ENCODE peak calls at places on chromosomes 2 and 18, in nine cellular contexts. One of them, this sample, is unnamed.

GRCh38 chr2:110865188-110865587 is 132.8 kb downstream of the ACOXL start:
- DNase-seq in fibroblast of pulmonary artery: no peak
- DNase-seq in neural progenitor cell: no peak
- DNase-seq in tibial artery: no peak
- DNase-seq in GM06990: peak
- DNase-seq in GM12865: peak
- DNase-seq in osteocyte: peak
- DNase-seq in WERI-Rb-1: no peak
- DNase-seq in choroid plexus epithelial cell: peak
- DNase-seq in this sample: no peak

GRCh38 chr2:203949228-203949627 is 12.7 kb downstream of the ICOS start:
- DNase-seq in neural progenitor cell: no peak
- DNase-seq in osteocyte: no peak
- DNase-seq in GM06990: no peak
- DNase-seq in tibial artery: no peak
- DNase-seq in choroid plexus epithelial cell: peak
- DNase-seq in fibroblast of pulmonary artery: peak
- DNase-seq in GM12865: no peak
- DNase-seq in WERI-Rb-1: no peak
- DNase-seq in this sample: no peak

GRCh38 chr18:70322928-70323327 is 34.1 kb downstream of the SOCS6 start:
- DNase-seq in WERI-Rb-1: no peak
- DNase-seq in neural progenitor cell: peak
- DNase-seq in GM06990: no peak
- DNase-seq in fibroblast of pulmonary artery: peak
- DNase-seq in tibial artery: no peak
- DNase-seq in osteocyte: no peak
- DNase-seq in GM12865: no peak
- DNase-seq in choroid plexus epithelial cell: peak
- DNase-seq in this sample: no peak

GRCh38 chr18:76274470-76275289 is 220.4 kb downstream of the ZNF516 start:
- DNase-seq in choroid plexus epithelial cell: no peak
- DNase-seq in fibroblast of pulmonary artery: no peak
- DNase-seq in neural progenitor cell: peak
- DNase-seq in tibial artery: no peak
- DNase-seq in GM06990: peak
- DNase-seq in WERI-Rb-1: peak
- DNase-seq in GM12865: peak
- DNase-seq in osteocyte: no peak
- DNase-seq in this sample: no peak

GRCh38 chr18:29034113-29034856 is 857.4 kb upstream of the CDH2 start:
- DNase-seq in tibial artery: no peak
- DNase-seq in choroid plexus epithelial cell: peak
- DNase-seq in osteocyte: no peak
- DNase-seq in GM12865: no peak
- DNase-seq in WERI-Rb-1: no peak
- DNase-seq in GM06990: no peak
- DNase-seq in fibroblast of pulmonary artery: peak
- DNase-seq in neural progenitor cell: no peak
- DNase-seq in this sample: no peak

GRCh38 chr18:42183746-42184145 is 228.7 kb downstream of the PIK3C3 start:
- DNase-seq in WERI-Rb-1: peak
- DNase-seq in osteocyte: no peak
- DNase-seq in tibial artery: no peak
- DNase-seq in GM06990: no peak
- DNase-seq in neural progenitor cell: no peak
- DNase-seq in choroid plexus epithelial cell: peak
- DNase-seq in GM12865: no peak
- DNase-seq in fibroblast of pulmonary artery: peak
- DNase-seq in this sample: no peak

GRCh38 chr18:56711706-56712445 is 60.7 kb downstream of the WDR7 start:
- DNase-seq in fibroblast of pulmonary artery: no peak
- DNase-seq in GM06990: no peak
- DNase-seq in WERI-Rb-1: no peak
- DNase-seq in GM12865: no peak
- DNase-seq in tibial artery: no peak
- DNase-seq in osteocyte: no peak
- DNase-seq in choroid plexus epithelial cell: no peak
- DNase-seq in neural progenitor cell: no peak
- DNase-seq in this sample: no peak

GRCh38 chr2:236965021-236965840 is 120.5 kb upstream of the COPS8 start:
- DNase-seq in WERI-Rb-1: no peak
- DNase-seq in GM12865: no peak
- DNase-seq in GM06990: no peak
- DNase-seq in fibroblast of pulmonary artery: no peak
- DNase-seq in neural progenitor cell: no peak
- DNase-seq in osteocyte: no peak
- DNase-seq in tibial artery: no peak
- DNase-seq in choroid plexus epithelial cell: no peak
- DNase-seq in this sample: no peak

GRCh38 chr2:26470601-26471260 is 7.2 kb downstream of the OTOF start:
- DNase-seq in GM06990: no peak
- DNase-seq in fibroblast of pulmonary artery: no peak
- DNase-seq in WERI-Rb-1: no peak
- DNase-seq in choroid plexus epithelial cell: no peak
- DNase-seq in neural progenitor cell: no peak
- DNase-seq in osteocyte: no peak
- DNase-seq in tibial artery: no peak
- DNase-seq in GM12865: no peak
- DNase-seq in this sample: no peak

GRCh38 chr2:26471278-26471677 is 6.6 kb downstream of the OTOF start:
- DNase-seq in choroid plexus epithelial cell: no peak
- DNase-seq in tibial artery: no peak
- DNase-seq in osteocyte: no peak
- DNase-seq in fibroblast of pulmonary artery: no peak
- DNase-seq in GM12865: no peak
- DNase-seq in neural progenitor cell: peak
- DNase-seq in WERI-Rb-1: peak
- DNase-seq in GM06990: no peak
- DNase-seq in this sample: no peak

GRCh38 chr2:26469955-26470354 is 8.0 kb downstream of the OTOF start:
- DNase-seq in GM12865: no peak
- DNase-seq in choroid plexus epithelial cell: no peak
- DNase-seq in neural progenitor cell: no peak
- DNase-seq in WERI-Rb-1: no peak
- DNase-seq in GM06990: no peak
- DNase-seq in fibroblast of pulmonary artery: no peak
- DNase-seq in osteocyte: no peak
- DNase-seq in tibial artery: no peak
- DNase-seq in this sample: no peak

GRCh38 chr2:26466662-26467310 is 11.1 kb downstream of the OTOF start:
- DNase-seq in fibroblast of pulmonary artery: no peak
- DNase-seq in WERI-Rb-1: no peak
- DNase-seq in osteocyte: no peak
- DNase-seq in choroid plexus epithelial cell: no peak
- DNase-seq in GM06990: no peak
- DNase-seq in tibial artery: no peak
- DNase-seq in neural progenitor cell: no peak
- DNase-seq in GM12865: no peak
- DNase-seq in this sample: no peak

DNA sequence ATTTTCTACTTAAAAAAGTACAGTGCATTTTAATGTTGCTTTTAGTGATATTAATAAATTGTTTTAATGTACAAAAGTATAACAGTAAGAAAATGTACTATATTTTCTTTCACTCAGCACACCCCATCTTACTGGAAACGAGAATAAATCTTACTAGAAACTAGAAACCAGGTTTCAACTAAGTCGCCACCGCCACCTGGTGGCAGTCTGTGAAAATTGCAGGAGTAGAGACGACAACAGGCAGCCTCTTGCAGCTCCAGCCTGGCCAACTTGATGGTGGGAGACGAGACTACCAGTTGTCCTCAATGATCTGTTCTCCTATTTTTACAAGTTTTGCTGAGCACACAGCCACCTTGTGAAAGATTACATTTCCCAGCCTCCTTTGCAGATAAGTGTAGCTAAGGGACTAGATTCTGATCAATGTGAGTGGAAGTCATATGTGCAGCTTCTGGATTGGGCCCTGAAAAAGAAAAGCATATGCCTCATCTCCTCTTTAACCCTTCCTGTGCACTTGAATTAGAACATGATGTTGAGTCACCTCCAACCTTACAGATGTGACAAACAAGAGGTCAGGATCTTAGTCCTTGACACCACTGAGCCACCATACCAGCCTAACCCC is 8.7 kb downstream of the OTOF start:
- DNase-seq in fibroblast of pulmonary artery: peak
- DNase-seq in WERI-Rb-1: peak
- DNase-seq in osteocyte: no peak
- DNase-seq in GM12865: peak
- DNase-seq in GM06990: no peak
- DNase-seq in tibial artery: no peak
- DNase-seq in choroid plexus epithelial cell: peak
- DNase-seq in neural progenitor cell: peak
- DNase-seq in this sample: no peak
- TF ChIP-seq CTCF in fibroblast of pulmonary artery: peak
- TF ChIP-seq CTCF in WERI-Rb-1: peak
- TF ChIP-seq CTCF in osteocyte: peak
- TF ChIP-seq CTCF in GM12865: peak
- TF ChIP-seq CTCF in GM06990: peak
- TF ChIP-seq CTCF in tibial artery: peak
- TF ChIP-seq CTCF in choroid plexus epithelial cell: peak
- TF ChIP-seq CTCF in neural progenitor cell: peak
- TF ChIP-seq CTCF in this sample: no peak

DNA sequence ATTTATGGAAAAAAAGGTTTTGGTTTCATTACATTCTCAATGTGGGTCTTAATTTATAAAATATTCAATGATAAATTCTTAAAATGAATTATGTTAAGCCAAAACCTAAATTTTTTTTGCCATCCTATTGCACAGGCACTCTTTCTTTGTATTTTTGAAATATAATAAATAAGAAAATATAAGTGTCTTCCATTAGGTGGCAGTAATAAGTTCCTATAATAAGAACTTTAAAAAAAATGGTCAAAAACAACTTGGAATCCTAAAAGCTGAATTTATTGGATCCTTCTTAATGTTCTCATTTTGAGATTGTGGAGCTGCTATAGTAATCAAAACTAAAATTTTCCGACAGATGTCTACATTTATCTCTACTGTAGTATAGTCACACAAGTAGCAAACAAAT is 5.7 kb downstream of the CALCRL start:
- DNase-seq in WERI-Rb-1: no peak
- DNase-seq in neural progenitor cell: no peak
- DNase-seq in osteocyte: no peak
- DNase-seq in GM12865: no peak
- DNase-seq in fibroblast of pulmonary artery: no peak
- DNase-seq in tibial artery: no peak
- DNase-seq in GM06990: no peak
- DNase-seq in choroid plexus epithelial cell: no peak
- DNase-seq in this sample: no peak
- TF ChIP-seq CTCF in WERI-Rb-1: no peak
- TF ChIP-seq CTCF in neural progenitor cell: peak
- TF ChIP-seq CTCF in osteocyte: peak
- TF ChIP-seq CTCF in GM12865: no peak
- TF ChIP-seq CTCF in fibroblast of pulmonary artery: peak
- TF ChIP-seq CTCF in tibial artery: no peak
- TF ChIP-seq CTCF in GM06990: peak
- TF ChIP-seq CTCF in choroid plexus epithelial cell: peak
- TF ChIP-seq CTCF in this sample: no peak

GRCh38 chr2:179842498-179843153 is 18.8 kb downstream of the ZNF385B start:
- DNase-seq in WERI-Rb-1: peak
- DNase-seq in tibial artery: no peak
- DNase-seq in osteocyte: no peak
- DNase-seq in neural progenitor cell: peak
- DNase-seq in GM06990: no peak
- DNase-seq in fibroblast of pulmonary artery: peak
- DNase-seq in choroid plexus epithelial cell: peak
- DNase-seq in GM12865: peak
- DNase-seq in this sample: no peak
- TF ChIP-seq CTCF in WERI-Rb-1: peak
- TF ChIP-seq CTCF in tibial artery: peak
- TF ChIP-seq CTCF in osteocyte: peak
- TF ChIP-seq CTCF in neural progenitor cell: peak
- TF ChIP-seq CTCF in GM06990: peak
- TF ChIP-seq CTCF in fibroblast of pulmonary artery: peak
- TF ChIP-seq CTCF in choroid plexus epithelial cell: peak
- TF ChIP-seq CTCF in GM12865: peak
- TF ChIP-seq CTCF in this sample: peak

DNA sequence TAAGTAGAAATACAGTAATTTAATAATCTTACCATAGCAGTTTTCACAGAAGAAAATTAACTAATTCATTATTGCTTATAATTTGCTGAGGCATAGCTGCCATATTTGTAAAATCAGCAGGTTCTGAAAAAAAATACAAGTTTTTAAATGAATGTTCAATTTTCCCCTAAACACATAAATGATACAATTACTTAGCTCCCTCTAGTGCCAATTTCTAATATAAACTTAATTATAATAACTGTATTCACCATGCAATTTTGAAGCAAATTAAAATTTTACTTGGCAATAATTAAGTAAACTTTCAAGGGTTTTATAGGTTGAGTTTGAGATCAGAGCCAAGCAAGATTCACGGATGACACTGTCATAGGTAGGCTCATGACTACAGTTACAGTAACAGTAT is 1321.6 kb upstream of the ACVR2A start:
- DNase-seq in osteocyte: no peak
- DNase-seq in WERI-Rb-1: no peak
- DNase-seq in fibroblast of pulmonary artery: peak
- DNase-seq in neural progenitor cell: no peak
- DNase-seq in choroid plexus epithelial cell: peak
- DNase-seq in tibial artery: no peak
- DNase-seq in GM06990: no peak
- DNase-seq in GM12865: no peak
- DNase-seq in this sample: no peak
- TF ChIP-seq CTCF in osteocyte: peak
- TF ChIP-seq CTCF in WERI-Rb-1: no peak
- TF ChIP-seq CTCF in fibroblast of pulmonary artery: peak
- TF ChIP-seq CTCF in neural progenitor cell: peak
- TF ChIP-seq CTCF in choroid plexus epithelial cell: peak
- TF ChIP-seq CTCF in tibial artery: no peak
- TF ChIP-seq CTCF in GM06990: no peak
- TF ChIP-seq CTCF in GM12865: no peak
- TF ChIP-seq CTCF in this sample: no peak

DNA sequence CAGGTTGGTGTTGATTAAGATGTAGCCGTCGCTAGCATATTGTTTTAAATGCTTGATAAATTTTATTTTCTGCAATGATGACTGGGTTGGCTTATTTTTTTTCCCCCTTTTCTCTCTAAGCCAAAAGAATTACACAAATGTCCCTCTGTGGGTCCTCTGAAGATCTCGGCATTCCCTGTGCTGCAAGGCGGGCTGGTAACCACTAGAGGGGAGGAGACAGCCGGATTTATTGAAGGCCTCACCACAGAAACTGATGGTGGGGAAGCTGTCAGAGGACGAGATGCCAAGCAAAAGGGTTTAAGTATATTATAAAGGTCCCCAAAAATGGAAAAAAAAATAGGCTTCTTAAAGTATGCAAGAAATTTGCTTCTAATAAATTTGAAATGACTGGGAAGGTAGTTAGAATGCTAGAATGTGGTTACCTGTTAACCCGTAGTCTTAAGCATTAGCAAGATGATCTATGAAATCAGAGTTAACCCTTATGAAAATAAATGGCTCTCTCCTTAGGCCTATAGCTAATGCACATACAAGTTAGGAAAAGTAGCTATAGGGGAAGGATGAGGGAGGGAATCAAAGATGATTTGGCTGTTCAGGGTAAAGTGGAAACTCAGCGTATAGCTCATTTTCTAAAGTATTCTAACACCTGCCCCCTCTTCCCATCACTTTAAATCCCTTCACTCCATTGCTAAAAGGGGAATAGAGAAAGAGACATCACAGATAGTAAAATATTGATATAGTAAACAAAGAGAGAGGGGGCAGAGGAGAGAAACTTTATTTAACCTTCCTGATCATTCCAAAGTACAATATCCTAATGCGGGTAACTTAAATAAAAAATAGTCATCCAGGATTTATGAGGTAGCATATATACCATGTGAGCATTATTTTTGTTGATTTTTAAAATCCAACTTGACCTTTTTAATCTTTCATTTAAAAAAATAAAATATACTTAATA is 894.5 kb upstream of the POU3F3 start:
- DNase-seq in osteocyte: no peak
- DNase-seq in tibial artery: no peak
- DNase-seq in choroid plexus epithelial cell: peak
- DNase-seq in GM12865: peak
- DNase-seq in WERI-Rb-1: peak
- DNase-seq in fibroblast of pulmonary artery: no peak
- DNase-seq in neural progenitor cell: peak
- DNase-seq in GM06990: no peak
- DNase-seq in this sample: no peak
- TF ChIP-seq CTCF in osteocyte: peak
- TF ChIP-seq CTCF in tibial artery: peak
- TF ChIP-seq CTCF in choroid plexus epithelial cell: peak
- TF ChIP-seq CTCF in GM12865: peak
- TF ChIP-seq CTCF in WERI-Rb-1: peak
- TF ChIP-seq CTCF in fibroblast of pulmonary artery: peak
- TF ChIP-seq CTCF in neural progenitor cell: peak
- TF ChIP-seq CTCF in GM06990: peak
- TF ChIP-seq CTCF in this sample: no peak

This sample was measured in thoracic aorta.